ENCODE peak calls at places on chromosomes 5 and 9, in eight cellular contexts. D is BE2C, Z is uterus, F is fibroblast of lung, X is pancreas, U is left ventricle myocardium inferior, E is lung, L is psoas muscle. Y is an unnamed sample.

GRCh38 chr9:128494108-128494742 is 10.3 kb upstream of the GLE1 start:
- DNase-seq in D (peak; percentile 88), Z (peak; percentile 38), F (no peak), X (peak; percentile 82), U (peak; percentile 62), E (peak; percentile 40), L (peak; percentile 58), Y (peak; percentile 69)

GRCh38 chr9:111959468-111959941 is 62.9 kb downstream of the UGCG start:
- DNase-seq in D (no peak), Z (no peak), F (peak; percentile 92), X (no peak), U (no peak), E (no peak), L (peak; percentile 73), Y (peak; percentile 57)

GRCh38 chr5:100584069-100584468 is 48.9 kb downstream of the FAM174A start:
- DNase-seq in D (no peak), Z (no peak), F (no peak), X (no peak), U (no peak), E (no peak), L (no peak), Y (no peak)

GRCh38 chr9:75997196-75997595 is 106.7 kb downstream of the PCSK5 start:
- DNase-seq in D (no peak), Z (no peak), F (no peak), X (no peak), U (no peak), E (no peak), L (no peak), Y (no peak)

GRCh38 chr9:120750421-120750820 is 36.2 kb upstream of the MEGF9 start:
- DNase-seq in D (no peak), Z (no peak), F (no peak), X (no peak), U (no peak), E (no peak), L (no peak), Y (no peak)

GRCh38 chr5:40619406-40619805 is 60.3 kb upstream of the PTGER4 start:
- DNase-seq in D (no peak), Z (no peak), F (peak; percentile 45), X (no peak), U (no peak), E (no peak), L (no peak), Y (no peak)

GRCh38 chr9:133456409-133456808 is 3.4 kb upstream of the CACFD1 start:
- DNase-seq in D (no peak), Z (no peak), F (no peak), X (no peak), U (no peak), E (no peak), L (no peak), Y (no peak)

GRCh38 chr9:131174681-131175239 is 49.4 kb downstream of the NUP214 start:
- DNase-seq in D (no peak), Z (no peak), F (no peak), X (no peak), U (no peak), E (no peak), L (no peak), Y (no peak)

GRCh38 chr9:72577212-72577753 is 55.9 kb downstream of the TMC1 start:
- DNase-seq in D (no peak), Z (peak; percentile 23), F (peak; percentile 86), X (no peak), U (no peak), E (no peak), L (no peak), Y (no peak)

GRCh38 chr9:28056006-28056405 is 482.7 kb upstream of the C9orf72 start:
- DNase-seq in D (no peak), Z (no peak), F (no peak), X (no peak), U (no peak), E (no peak), L (no peak), Y (no peak)

GRCh38 chr5:143174714-143175398 is 228.6 kb downstream of the NR3C1 start:
- DNase-seq in D (no peak), Z (no peak), F (peak; percentile 55), X (no peak), U (no peak), E (no peak), L (no peak), Y (no peak)

GRCh38 chr9:86707932-86708510 is 239.3 kb downstream of the GAS1 start:
- DNase-seq in D (no peak), Z (no peak), F (no peak), X (no peak), U (no peak), E (no peak), L (no peak), Y (no peak)

GRCh38 chr9:316382-316965 is 101.8 kb downstream of the DOCK8 start:
- DNase-seq in D (no peak), Z (no peak), F (no peak), X (no peak), U (no peak), E (no peak), L (no peak), Y (no peak)

GRCh38 chr9:85502815-85503643 is 238.7 kb downstream of the AGTPBP1 start:
- DNase-seq in D (no peak), Z (no peak), F (peak; percentile 8), X (no peak), U (no peak), E (no peak), L (no peak), Y (no peak)

GRCh38 chr5:132868754-132869153 is 2.3 kb downstream of the UQCRQ start:
- DNase-seq in D (no peak), Z (no peak), F (no peak), X (no peak), U (no peak), E (no peak), L (no peak), Y (no peak)

GRCh38 chr9:98251554-98251953 is 3.9 kb downstream of the TBC1D2 start:
- DNase-seq in D (no peak), Z (no peak), F (peak; percentile 84), X (peak; percentile 52), U (no peak), E (no peak), L (no peak), Y (no peak)

GRCh38 chr5:32581010-32581785 is 4.2 kb upstream of the SUB1 start:
- DNase-seq in D (no peak), Z (no peak), F (no peak), X (no peak), U (no peak), E (no peak), L (no peak), Y (no peak)

GRCh38 chr9:127982912-127983311 is 2.1 kb upstream of the EEIG1 start:
- DNase-seq in D (no peak), Z (no peak), F (no peak), X (no peak), U (no peak), E (no peak), L (no peak), Y (no peak)

GRCh38 chr5:160959804-160960203 is 107.8 kb upstream of the ATP10B start:
- DNase-seq in D (no peak), Z (no peak), F (peak; percentile 23), X (peak; percentile 78), U (no peak), E (peak; percentile 87), L (peak; percentile 20), Y (peak; percentile 32)

GRCh38 chr5:57299945-57300344 is 126.1 kb downstream of the GPBP1 start:
- DNase-seq in D (no peak), Z (no peak), F (no peak), X (no peak), U (no peak), E (no peak), L (no peak), Y (no peak)

GRCh38 chr5:57302164-57302563 is 128.3 kb downstream of the GPBP1 start:
- DNase-seq in D (no peak), Z (no peak), F (peak; percentile 60), X (no peak), U (no peak), E (no peak), L (no peak), Y (peak; percentile 71)

GRCh38 chr5:57298295-57298984 is 124.6 kb downstream of the GPBP1 start:
- DNase-seq in D (peak; percentile 91), Z (peak; percentile 79), F (peak; percentile 70), X (peak; percentile 54), U (peak; percentile 65), E (peak; percentile 88), L (peak; percentile 61), Y (peak; percentile 98)

GRCh38 chr5:57302643-57303042 is 128.8 kb downstream of the GPBP1 start:
- DNase-seq in D (no peak), Z (no peak), F (peak; percentile 63), X (no peak), U (no peak), E (no peak), L (no peak), Y (no peak)

GRCh38 chr5:57298985-57299491 is 125.2 kb downstream of the GPBP1 start:
- DNase-seq in D (peak; percentile 50), Z (peak; percentile 20), F (peak; percentile 76), X (no peak), U (no peak), E (peak; percentile 42), L (no peak), Y (peak; percentile 64)
- TF ChIP-seq CTCF in D (peak; percentile 71), Z (peak; percentile 74), F (peak; percentile 47), X (peak; percentile 61), U (peak; percentile 77), E (peak; percentile 31), L (peak; percentile 57), Y (peak; percentile 33)

GRCh38 chr9:36136894-36137391 is 410 bp downstream of the GLIPR2 start:
- DNase-seq in D (peak; percentile 25), Z (no peak), F (peak; percentile 11), X (peak; percentile 65), U (no peak), E (no peak), L (no peak), Y (no peak)
- H3K4me1 ChIP-seq in D (no peaks in the 10 kb centered on the region), Z (peaks cover 13% of the 10 kb centered on the region), F (peaks cover 9% of the 10 kb centered on the region), X (no peaks in the 10 kb centered on the region), U (peaks cover 37% of the 10 kb centered on the region), E (no peaks in the 10 kb centered on the region), L (peaks cover 8% of the 10 kb centered on the region), Y (peaks cover 8% of the 10 kb centered on the region)

DNA sequence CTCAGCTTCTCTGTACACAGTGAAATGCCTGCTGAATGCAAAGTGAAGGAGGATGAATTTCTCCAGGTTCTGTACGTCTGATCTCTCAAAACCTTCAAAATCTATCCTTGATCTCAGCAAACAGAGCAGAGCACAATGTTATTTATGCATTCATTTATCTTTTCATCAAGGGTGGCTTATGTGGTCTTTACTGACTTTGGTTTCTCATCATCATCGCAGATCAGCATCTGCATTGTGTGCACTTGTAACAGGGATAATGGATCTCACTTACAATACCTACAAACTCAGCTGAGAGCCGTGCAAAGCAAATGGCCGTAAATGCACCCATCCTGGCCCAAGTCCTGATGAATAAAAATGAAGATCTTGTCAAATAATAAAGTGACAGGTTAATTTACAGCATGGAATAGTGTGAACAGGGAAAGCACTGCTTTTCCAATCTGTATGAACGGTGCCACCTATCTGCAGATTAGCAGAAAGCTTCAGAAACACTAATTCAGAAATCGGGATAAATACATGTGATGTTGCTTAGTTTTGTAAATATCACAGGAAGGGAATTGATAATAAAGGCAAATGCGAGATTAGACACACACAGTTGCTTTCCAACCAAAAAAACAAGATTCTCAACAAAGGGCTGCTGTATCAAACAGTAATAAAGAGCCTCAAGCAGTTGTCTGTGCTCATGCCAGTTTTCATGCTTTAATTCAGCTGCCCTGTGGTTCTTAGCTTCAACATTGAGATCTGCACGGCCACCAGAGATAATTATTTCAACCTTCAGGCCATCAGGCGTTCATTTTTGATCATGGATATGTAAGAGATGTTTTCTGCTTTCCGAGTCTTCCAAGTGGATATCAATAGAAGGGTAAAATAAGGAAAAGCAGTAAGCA is 153.3 kb upstream of the POU5F2 start:
- DNase-seq in D (no peak), Z (no peak), F (no peak), X (no peak), U (no peak), E (no peak), L (no peak), Y (no peak)
- TF ChIP-seq CTCF in D (peak; percentile 70), Z (no peak), F (peak; percentile 46), X (no peak), U (peak; percentile 48), E (no peak), L (peak; percentile 36), Y (peak; percentile 20)

GRCh38 chr5:759111-759741 is 25.3 kb downstream of the ZDHHC11B start:
- DNase-seq in D (peak; percentile 31), Z (peak; percentile 61), F (no peak), X (peak; percentile 83), U (peak; percentile 76), E (peak; percentile 92), L (peak; percentile 76), Y (peak; percentile 84)
- H3K4me1 ChIP-seq in D (no peaks in the 10 kb centered on the region), Z (peaks cover 7% of the 10 kb centered on the region), F (no peaks in the 10 kb centered on the region), X (peaks cover 7% of the 10 kb centered on the region), U (peaks cover 59% of the 10 kb centered on the region), E (peaks cover 15% of the 10 kb centered on the region), L (peaks cover 25% of the 10 kb centered on the region), Y (peaks cover 21% of the 10 kb centered on the region)

Y was measured in colonic mucosa.